ENCODE peak calls at places on chromosomes 16 and 17, in ten cellular contexts. O, N, F, H, T, W, R, G, Q and Y are unnamed samples.
A peak's percentile ranks its signal among the peaks of the same experiment; 100 is the strongest.

GRCh38 chr17:42276359-42276608 is at the start of gene STAT5B:
- DNase-seq in O (no peak), N (peak; percentile 82), F (peak; percentile 83), H (peak; percentile 90), T (peak; percentile 74), W (peak; percentile 78), R (peak; percentile 58), G (peak; percentile 81), Q (peak; percentile 87), Y (peak; percentile 95)

GRCh38 chr16:50036426-50036825 is 11.4 kb downstream of the CNEP1R1 start:
- DNase-seq in O (no peak), N (no peak), F (no peak), H (no peak), T (no peak), W (no peak), R (no peak), G (no peak), Q (no peak), Y (no peak)

GRCh38 chr16:61797296-61797695 is 238.9 kb downstream of the CDH8 start:
- DNase-seq in O (no peak), N (no peak), F (no peak), H (no peak), T (no peak), W (no peak), R (no peak), G (no peak), Q (no peak), Y (no peak)

GRCh38 chr17:7885357-7886226 is 3.0 kb upstream of the CHD3 start:
- DNase-seq in O (no peak), N (peak; percentile 47), F (peak; percentile 79), H (peak; percentile 81), T (peak; percentile 28), W (peak; percentile 36), R (peak; percentile 59), G (peak; percentile 40), Q (peak; percentile 84), Y (peak; percentile 88)

GRCh38 chr17:49104511-49105074 is 28.0 kb upstream of the B4GALNT2 start:
- DNase-seq in O (no peak), N (no peak), F (no peak), H (no peak), T (no peak), W (no peak), R (no peak), G (no peak), Q (no peak), Y (no peak)

GRCh38 chr16:5918553-5919127 is 821.0 kb upstream of the EEF2KMT start:
- DNase-seq in O (no peak), N (no peak), F (no peak), H (no peak), T (peak; percentile 24), W (no peak), R (no peak), G (no peak), Q (peak; percentile 26), Y (no peak)

GRCh38 chr17:44095647-44096496 is 25.3 kb downstream of the G6PC3 start:
- DNase-seq in O (no peak), N (peak; percentile 64), F (peak; percentile 80), H (peak; percentile 73), T (no peak), W (peak; percentile 71), R (peak; percentile 51), G (peak; percentile 68), Q (peak; percentile 92), Y (no peak)

GRCh38 chr16:52416888-52417287 is 130.1 kb downstream of the TOX3 start:
- DNase-seq in O (no peak), N (no peak), F (no peak), H (no peak), T (no peak), W (no peak), R (no peak), G (no peak), Q (no peak), Y (no peak)

GRCh38 chr17:34006126-34006525 is 249.0 kb upstream of the CCL2 start:
- DNase-seq in O (no peak), N (no peak), F (no peak), H (no peak), T (no peak), W (no peak), R (no peak), G (no peak), Q (no peak), Y (no peak)

GRCh38 chr17:37683454-37683984 is 40.3 kb upstream of the DDX52 start:
- DNase-seq in O (no peak), N (no peak), F (no peak), H (no peak), T (no peak), W (no peak), R (no peak), G (no peak), Q (no peak), Y (no peak)

GRCh38 chr17:59893617-59894100 is 738 bp downstream of the RPS6KB1 start:
- DNase-seq in O (no peak), N (no peak), F (no peak), H (no peak), T (peak; percentile 54), W (no peak), R (no peak), G (no peak), Q (peak; percentile 67), Y (no peak)

GRCh38 chr17:47275245-47275984 is 21.8 kb downstream of the ITGB3 start:
- DNase-seq in O (no peak), N (peak; percentile 91), F (peak; percentile 94), H (no peak), T (no peak), W (peak; percentile 93), R (peak; percentile 56), G (peak; percentile 88), Q (peak; percentile 78), Y (no peak)

GRCh38 chr17:47273245-47273644 is 19.6 kb downstream of the ITGB3 start:
- DNase-seq in O (no peak), N (no peak), F (no peak), H (no peak), T (no peak), W (no peak), R (no peak), G (no peak), Q (no peak), Y (no peak)

GRCh38 chr17:47270946-47271705 is 17.5 kb downstream of the ITGB3 start:
- DNase-seq in O (no peak), N (no peak), F (no peak), H (no peak), T (no peak), W (no peak), R (no peak), G (no peak), Q (no peak), Y (no peak)

GRCh38 chr17:47274319-47275069 is 20.9 kb downstream of the ITGB3 start:
- DNase-seq in O (no peak), N (no peak), F (no peak), H (no peak), T (no peak), W (no peak), R (no peak), G (no peak), Q (no peak), Y (no peak)

DNA sequence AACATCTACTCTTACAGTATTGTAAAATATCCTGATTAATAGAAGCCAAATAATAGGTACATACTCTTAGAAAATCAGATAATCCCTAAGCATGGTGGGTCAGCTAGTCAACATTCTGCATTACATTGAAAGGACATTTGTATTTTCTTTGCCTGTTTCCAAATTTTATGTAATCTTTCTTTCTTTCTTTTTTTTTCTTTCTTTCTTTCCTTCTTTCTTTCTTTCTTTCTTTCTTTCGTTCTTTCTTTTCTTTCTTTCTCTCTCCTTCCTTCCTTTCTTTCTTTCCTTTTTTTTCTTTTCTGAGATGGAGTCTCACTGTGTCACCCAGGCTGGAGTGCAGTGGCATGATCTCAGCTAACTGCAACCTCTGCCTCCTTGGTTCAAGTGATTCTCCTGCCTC is 18.9 kb downstream of the ITGB3 start:
- DNase-seq in O (no peak), N (no peak), F (no peak), H (no peak), T (no peak), W (no peak), R (no peak), G (no peak), Q (no peak), Y (no peak)
- H3K4me1 ChIP-seq in O (peaks cover 28% of the 10 kb centered on the region), N (peaks cover 21% of the 10 kb centered on the region), F (peaks cover 24% of the 10 kb centered on the region), H (peaks cover 23% of the 10 kb centered on the region), T (peaks cover 6% of the 10 kb centered on the region), W (peaks cover 41% of the 10 kb centered on the region), R (peaks cover 23% of the 10 kb centered on the region), G (peaks cover 26% of the 10 kb centered on the region), Q (peaks cover 20% of the 10 kb centered on the region), Y (peaks cover 32% of the 10 kb centered on the region)

GRCh38 chr16:65737831-65738230 is 616.0 kb upstream of the CDH11 start:
- DNase-seq in O (no peak), N (no peak), F (no peak), H (no peak), T (no peak), W (no peak), R (no peak), G (no peak), Q (peak; percentile 80), Y (no peak)
- TF ChIP-seq CTCF in O (no peak), N (no peak), F (no peak), H (no peak), T (no peak), W (no peak), R (no peak), G (no peak), Q (peak; percentile 40), Y (peak; percentile 35)

GRCh38 chr17:75457047-75457654 is 716 bp downstream of the TMEM94 start:
- DNase-seq in O (no peak), N (peak; percentile 38), F (peak; percentile 65), H (peak; percentile 70), T (no peak), W (no peak), R (no peak), G (peak; percentile 32), Q (peak; percentile 73), Y (peak; percentile 80)
- H3K27ac ChIP-seq in O (peak overlapping the region; percentile 68), N (peak overlapping the region; percentile 95), F (peak overlapping the region; percentile 86), H (peak overlapping the region; percentile 95), T (no peak overlapping the region), W (peak overlapping the region; percentile 92), R (peak overlapping the region; percentile 92), G (peak overlapping the region; percentile 98), Q (peak overlapping the region; percentile 30), Y (peak overlapping the region; percentile 89)

DNA sequence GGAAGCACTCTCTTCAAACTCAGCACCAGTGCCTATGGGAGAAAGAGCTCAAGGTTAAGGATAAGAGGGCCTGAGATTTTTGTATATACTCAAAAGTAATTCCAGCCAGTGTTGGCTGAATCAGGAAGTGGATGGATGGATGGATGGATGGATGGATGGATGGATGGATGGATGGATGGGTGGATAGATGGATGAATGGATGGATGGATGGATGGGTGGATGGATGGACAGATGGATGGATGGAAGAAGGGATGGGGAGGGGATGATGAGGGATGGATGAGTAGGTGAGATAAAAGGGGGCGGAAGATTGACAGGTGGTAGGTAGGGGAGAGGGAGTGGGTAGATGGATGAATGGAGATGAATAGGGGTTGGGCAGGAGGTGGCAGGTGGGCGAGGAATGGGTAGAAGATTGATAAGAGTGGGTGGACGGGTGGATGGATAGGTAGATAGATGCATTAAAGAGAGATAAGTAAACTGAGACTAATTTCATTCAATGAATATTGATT is 4.1 kb downstream of the CX3CL1 start:
- DNase-seq in O (no peak), N (no peak), F (no peak), H (no peak), T (no peak), W (no peak), R (no peak), G (no peak), Q (no peak), Y (no peak)
- H3K4me1 ChIP-seq in O (peaks cover 18% of the 10 kb centered on the region), N (peaks cover 6% of the 10 kb centered on the region), F (peaks cover 2% of the 10 kb centered on the region), H (peaks cover 9% of the 10 kb centered on the region), T (no peaks in the 10 kb centered on the region), W (peaks cover 77% of the 10 kb centered on the region), R (peaks cover 14% of the 10 kb centered on the region), G (no peaks in the 10 kb centered on the region), Q (peaks cover 26% of the 10 kb centered on the region), Y (peaks cover 11% of the 10 kb centered on the region)

GRCh38 chr17:13031718-13032350 is 14.0 kb upstream of the ELAC2 start:
- DNase-seq in O (peak; percentile 45), N (no peak), F (no peak), H (no peak), T (peak; percentile 49), W (peak; percentile 39), R (peak; percentile 46), G (peak; percentile 44), Q (peak; percentile 66), Y (peak; percentile 81)
- TF ChIP-seq CTCF in O (peak; percentile 89), N (peak; percentile 82), F (peak; percentile 17), H (peak; percentile 85), T (peak; percentile 77), W (peak; percentile 83), R (peak; percentile 36), G (peak; percentile 70), Q (peak; percentile 78), Y (peak; percentile 83)